ENCODE peak calls at places on chromosomes 11 and 22, in seven cellular contexts. A is RWPE1, F is HEK293T, C is SW480, J is osteocyte, N is colonic mucosa, W is HS-5. Z is an unnamed sample.

GRCh38 chr22:45484742-45485141 is 17.9 kb upstream of the FBLN1 start:
- DNase-seq in A (no peak), F (no peak), C (no peak), J (no peak), N (no peak), W (no peak), Z (no peak)

GRCh38 chr22:20009582-20010306 is 6.9 kb downstream of the ARVCF start:
- DNase-seq in A (no peak), F (no peak), C (no peak), J (no peak), N (no peak), W (no peak), Z (no peak)

GRCh38 chr11:78465169-78465942 is 47.7 kb upstream of the GAB2 start:
- DNase-seq in A (no peak), F (no peak), C (no peak), J (no peak), N (no peak), W (no peak), Z (no peak)

GRCh38 chr11:68311155-68312116 is 955 bp upstream of the LRP5 start:
- DNase-seq in A (no peak), F (no peak), C (no peak), J (no peak), N (no peak), W (no peak), Z (no peak)

GRCh38 chr22:30327864-30328345 is 1.2 kb upstream of the TBC1D10A start:
- DNase-seq in A (no peak), F (peak; percentile 47), C (peak; percentile 64), J (no peak), N (peak; percentile 62), W (no peak), Z (peak; percentile 31)

GRCh38 chr11:46183819-46184218 is 62.6 kb upstream of the PHF21A start:
- DNase-seq in A (peak; percentile 78), F (no peak), C (no peak), J (no peak), N (no peak), W (peak; percentile 60), Z (no peak)

GRCh38 chr22:44023404-44024287 is 456 bp upstream of the PARVB start:
- DNase-seq in A (no peak), F (peak; percentile 56), C (peak; percentile 51), J (no peak), N (peak; percentile 33), W (no peak), Z (peak; percentile 73)

GRCh38 chr22:26590525-26590858 is 560 bp upstream of the TPST2 start:
- DNase-seq in A (no peak), F (no peak), C (no peak), J (no peak), N (peak; percentile 26), W (no peak), Z (no peak)

GRCh38 chr11:102849319-102849718 is 5.9 kb upstream of the MMP3 start:
- DNase-seq in A (peak; percentile 76), F (no peak), C (no peak), J (no peak), N (no peak), W (peak; percentile 74), Z (no peak)

GRCh38 chr11:34330653-34331052 is 27.2 kb downstream of the ABTB2 start:
- DNase-seq in A (no peak), F (no peak), C (no peak), J (no peak), N (no peak), W (no peak), Z (no peak)

GRCh38 chr11:40877256-40877655 is 582.2 kb downstream of the LRRC4C start:
- DNase-seq in A (peak; percentile 45), F (no peak), C (peak; percentile 36), J (no peak), N (no peak), W (peak; percentile 46), Z (no peak)

GRCh38 chr11:10116588-10116987 is 177.4 kb downstream of the SBF2 start:
- DNase-seq in A (no peak), F (no peak), C (no peak), J (no peak), N (no peak), W (no peak), Z (no peak)

GRCh38 chr22:40594924-40595323 is 41.6 kb downstream of the MRTFA start:
- DNase-seq in A (no peak), F (no peak), C (no peak), J (no peak), N (no peak), W (peak; percentile 31), Z (no peak)

GRCh38 chr22:48239461-48240164 is 1477.2 kb downstream of the TBC1D22A start:
- DNase-seq in A (no peak), F (no peak), C (no peak), J (peak; percentile 76), N (no peak), W (no peak), Z (peak; percentile 92)

GRCh38 chr11:112297248-112297866 is 36.7 kb upstream of the PLET1 start:
- DNase-seq in A (no peak), F (no peak), C (no peak), J (no peak), N (no peak), W (no peak), Z (no peak)

GRCh38 chr11:82003024-82003423 is 730.6 kb downstream of the FAM181B start:
- DNase-seq in A (no peak), F (no peak), C (no peak), J (no peak), N (no peak), W (no peak), Z (no peak)

GRCh38 chr11:45872513-45873356 is 12.7 kb upstream of the MAPK8IP1 start:
- DNase-seq in A (peak; percentile 57), F (peak; percentile 89), C (peak; percentile 61), J (no peak), N (no peak), W (no peak), Z (peak; percentile 89)

GRCh38 chr11:1869427-1870325 is 16.8 kb downstream of the LSP1 start:
- DNase-seq in A (no peak), F (no peak), C (no peak), J (no peak), N (no peak), W (no peak), Z (peak; percentile 30)

GRCh38 chr22:38238519-38239051 is 34.2 kb downstream of the TMEM184B start:
- DNase-seq in A (no peak), F (no peak), C (no peak), J (no peak), N (no peak), W (peak; percentile 80), Z (no peak)

GRCh38 chr11:16406226-16406625 is 49.9 kb upstream of the SOX6 start:
- DNase-seq in A (no peak), F (no peak), C (no peak), J (no peak), N (no peak), W (no peak), Z (no peak)

GRCh38 chr11:69708731-69709401 is 5.0 kb upstream of the FGF19 start:
- DNase-seq in A (no peak), F (no peak), C (no peak), J (no peak), N (no peak), W (no peak), Z (peak; percentile 62)

GRCh38 chr11:76379811-76380160 is 1.1 kb downstream of the THAP12 start:
- DNase-seq in A (no peak), F (no peak), C (no peak), J (no peak), N (no peak), W (no peak), Z (no peak)

GRCh38 chr22:42179616-42180015 is 49.0 kb upstream of the CYP2D6 start:
- DNase-seq in A (no peak), F (no peak), C (peak; percentile 58), J (no peak), N (no peak), W (peak; percentile 88), Z (no peak)

GRCh38 chr22:19765477-19766234 is 5.1 kb downstream of the TBX1 start:
- DNase-seq in A (no peak), F (no peak), C (peak; percentile 13), J (no peak), N (no peak), W (no peak), Z (peak; percentile 52)

GRCh38 chr22:27918351-27919221 is 470 bp downstream of the PITPNB start:
- DNase-seq in A (peak; percentile 52), F (peak; percentile 66), C (peak; percentile 39), J (peak; percentile 87), N (peak; percentile 59), W (peak; percentile 34), Z (peak; percentile 80)

GRCh38 chr11:77071671-77072605 is 5.2 kb downstream of the CAPN5 start:
- DNase-seq in A (no peak), F (no peak), C (no peak), J (no peak), N (peak; percentile 38), W (no peak), Z (no peak)

GRCh38 chr11:47765086-47765485 is 2.1 kb downstream of the FNBP4 start:
- DNase-seq in A (no peak), F (no peak), C (no peak), J (no peak), N (no peak), W (no peak), Z (no peak)

GRCh38 chr11:46315783-46316563 is 31.3 kb upstream of the DGKZ start:
- DNase-seq in A (no peak), F (no peak), C (no peak), J (no peak), N (peak; percentile 60), W (no peak), Z (no peak)

GRCh38 chr22:32801001-32801435 is 487 bp upstream of the TIMP3 start:
- DNase-seq in A (no peak), F (no peak), C (no peak), J (no peak), N (no peak), W (no peak), Z (no peak)

GRCh38 chr11:106986673-106987072 is 31.6 kb downstream of the GUCY1A2 start:
- DNase-seq in A (no peak), F (no peak), C (no peak), J (no peak), N (no peak), W (no peak), Z (no peak)

Z was measured in neural progenitor cell.